ENCODE peak calls at places on chromosomes 1 and 21, in nine cellular contexts. K is sigmoid colon, A is stomach, F is A549, S is heart left ventricle, G is GM12892, Y is lower leg skin, N is upper lobe of left lung, L is suprapubic skin. M is an unnamed sample.

GRCh38 chr1:95467036-95467435 is 233.0 kb downstream of the RWDD3 start:
- DNase-seq in K (no peak), A (no peak), F (no peak), S (no peak), G (no peak), Y (no peak), N (no peak), L (no peak), M (no peak)

GRCh38 chr1:31007462-31007991 is 58.0 kb downstream of the PUM1 start:
- DNase-seq in K (no peak), A (no peak), F (no peak), S (no peak), G (no peak), Y (no peak), N (no peak), L (no peak), M (no peak)

GRCh38 chr1:229716064-229716463 is 90.0 kb downstream of the URB2 start:
- DNase-seq in K (no peak), A (no peak), F (no peak), S (no peak), G (no peak), Y (no peak), N (no peak), L (no peak), M (no peak)

GRCh38 chr1:26799479-26800133 is 11.9 kb downstream of the PIGV start:
- DNase-seq in K (peak), A (no peak), F (no peak), S (peak), G (no peak), Y (no peak), N (no peak), L (no peak), M (peak)

GRCh38 chr1:101854271-101854670 is 142.5 kb downstream of the OLFM3 start:
- DNase-seq in K (no peak), A (no peak), F (no peak), S (no peak), G (no peak), Y (no peak), N (no peak), L (no peak), M (no peak)

GRCh38 chr21:30251781-30252180 is 31.0 kb downstream of the KRTAP24-1 start:
- DNase-seq in K (no peak), A (no peak), F (no peak), S (no peak), G (no peak), Y (no peak), N (no peak), L (no peak), M (no peak)

GRCh38 chr21:46159390-46159789 is 4.0 kb upstream of the FTCD start:
- DNase-seq in K (peak), A (peak), F (no peak), S (no peak), G (no peak), Y (peak), N (peak), L (no peak), M (no peak)

GRCh38 chr1:84497631-84498278 is 8.4 kb upstream of the SPATA1 start:
- DNase-seq in K (no peak), A (no peak), F (no peak), S (no peak), G (no peak), Y (no peak), N (no peak), L (no peak), M (no peak)

GRCh38 chr1:110515041-110515440 is 3.9 kb downstream of the KCNA10 start:
- DNase-seq in K (no peak), A (no peak), F (no peak), S (no peak), G (no peak), Y (no peak), N (no peak), L (no peak), M (no peak)

DNA sequence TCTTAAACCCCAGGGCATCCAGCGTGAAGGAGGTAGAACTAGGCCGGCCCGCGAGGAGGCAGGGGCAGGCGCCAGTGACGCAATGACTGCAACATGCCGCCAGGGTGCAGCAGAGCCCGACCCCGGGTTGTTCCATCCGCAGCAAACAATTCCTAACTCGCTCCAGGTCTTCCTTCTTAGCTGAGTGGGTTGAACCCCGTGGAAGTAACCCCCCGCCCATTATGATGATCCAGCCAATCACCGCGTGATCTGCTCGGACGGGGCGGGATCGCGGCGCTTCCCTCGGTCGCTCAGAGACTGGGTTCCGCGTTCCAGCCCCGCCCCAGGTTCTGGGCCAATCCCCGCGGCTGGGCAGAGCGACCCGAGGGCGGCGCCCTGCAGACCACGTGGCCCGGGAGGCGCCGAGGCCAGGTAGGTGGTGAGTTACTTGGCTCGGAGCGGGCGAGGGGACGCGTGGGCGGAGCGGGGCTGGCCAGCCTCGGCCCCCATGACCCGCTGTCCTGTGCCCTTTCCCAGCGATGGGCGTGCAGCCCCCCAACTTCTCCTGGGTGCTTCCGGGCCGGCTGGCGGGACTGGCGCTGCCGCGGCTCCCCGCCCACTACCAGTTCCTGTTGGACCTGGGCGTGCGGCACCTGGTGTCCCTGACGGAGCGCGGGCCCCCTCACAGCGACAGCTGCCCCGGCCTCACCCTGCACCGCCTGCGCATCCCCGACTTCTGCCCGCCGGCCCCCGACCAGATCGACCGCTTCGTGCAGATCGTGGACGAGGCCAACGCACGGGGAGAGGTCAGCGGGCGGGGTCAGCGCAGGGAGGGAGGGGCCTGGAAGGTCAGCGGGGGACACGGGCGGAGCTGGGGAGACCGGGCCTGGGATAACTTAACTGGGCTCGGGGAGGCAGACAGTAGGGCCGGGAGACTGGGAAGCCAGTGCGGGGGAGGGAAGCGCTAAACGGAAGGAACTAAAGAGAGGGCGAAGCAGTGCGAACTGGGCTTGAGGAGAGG is at the start of gene DUSP23:
- DNase-seq in K (peak), A (peak), F (peak), S (peak), G (peak), Y (peak), N (peak), L (peak), M (peak)
- TF ChIP-seq POLR2A in K (peak), A (no peak), F (peak), S (peak), G (no peak), Y (no peak), N (peak), L (no peak), M (peak)

GRCh38 chr1:162633327-162633762 is 1.1 kb downstream of the DDR2 start:
- DNase-seq in K (no peak), A (no peak), F (no peak), S (no peak), G (no peak), Y (no peak), N (no peak), L (no peak), M (no peak)
- TF ChIP-seq POLR2A in K (peak), A (no peak), F (no peak), S (no peak), G (no peak), Y (no peak), N (no peak), L (no peak), M (no peak)

DNA sequence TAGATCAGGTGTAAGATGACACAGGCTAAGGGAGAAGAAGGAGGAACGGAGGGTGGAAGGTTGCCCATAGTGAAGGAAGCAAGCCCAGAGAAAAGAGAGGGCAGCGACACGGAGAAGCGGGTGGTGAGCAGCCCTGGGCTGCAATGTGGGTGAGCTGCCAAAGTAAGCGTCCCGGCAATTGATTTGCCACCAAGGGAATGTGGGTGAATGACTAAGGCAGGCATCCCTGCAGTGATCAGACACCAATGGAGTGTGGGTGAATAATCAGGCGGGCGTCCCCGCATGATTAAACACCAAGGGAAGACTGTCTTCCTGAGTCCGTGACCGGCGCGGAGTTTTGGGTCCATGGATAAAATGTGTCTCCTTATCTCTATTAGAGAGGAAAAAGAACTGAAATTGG is 79.6 kb downstream of the UCHL5 start:
- DNase-seq in K (no peak), A (no peak), F (no peak), S (no peak), G (no peak), Y (no peak), N (no peak), L (no peak), M (no peak)
- TF ChIP-seq POLR2A in K (no peak), A (no peak), F (no peak), S (no peak), G (no peak), Y (no peak), N (no peak), L (no peak), M (no peak)

GRCh38 chr1:77977989-77978292 is 931 bp downstream of the FUBP1 start:
- DNase-seq in K (no peak), A (no peak), F (no peak), S (no peak), G (no peak), Y (no peak), N (no peak), L (no peak), M (no peak)

GRCh38 chr1:77975907-77976306 is 3.0 kb downstream of the FUBP1 start:
- DNase-seq in K (no peak), A (no peak), F (no peak), S (no peak), G (no peak), Y (no peak), N (no peak), L (no peak), M (no peak)

GRCh38 chr1:77975386-77975785 is 3.5 kb downstream of the FUBP1 start:
- DNase-seq in K (no peak), A (no peak), F (no peak), S (no peak), G (no peak), Y (no peak), N (no peak), L (no peak), M (no peak)

GRCh38 chr1:77978293-77978968 is 441 bp downstream of the FUBP1 start:
- DNase-seq in K (peak), A (peak), F (peak), S (peak), G (peak), Y (no peak), N (peak), L (peak), M (peak)

DNA sequence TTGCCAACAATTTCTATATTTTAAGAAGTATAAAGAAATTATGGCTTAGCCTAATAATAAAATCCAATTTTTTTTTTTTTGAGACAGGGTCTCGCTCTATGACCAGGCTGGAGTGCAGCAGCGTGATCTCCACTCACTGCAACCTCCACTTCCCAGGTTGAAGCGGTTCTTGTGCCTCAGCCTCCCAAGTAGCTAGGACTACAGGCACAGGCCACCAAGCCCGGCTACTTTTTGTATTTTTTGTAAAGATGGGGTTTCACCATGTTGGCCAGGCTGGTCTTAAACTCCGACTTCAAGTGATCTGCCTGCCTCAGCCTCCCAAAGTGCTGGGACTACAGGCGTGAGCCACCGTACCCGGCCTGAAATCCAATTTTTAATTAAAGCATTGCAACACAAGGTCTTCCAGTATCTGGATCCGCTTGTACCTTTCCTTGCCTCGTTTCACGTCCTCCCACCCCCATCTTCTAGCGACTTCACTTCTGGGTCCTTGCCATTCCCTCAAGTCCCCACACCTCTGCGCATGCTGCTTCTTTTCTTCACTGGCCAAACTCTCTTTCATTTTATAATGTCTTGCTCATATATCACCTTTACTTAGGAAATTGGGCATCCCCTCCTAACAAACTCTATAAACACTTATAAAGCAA is 2.3 kb downstream of the FUBP1 start:
- DNase-seq in K (no peak), A (no peak), F (no peak), S (no peak), G (no peak), Y (no peak), N (no peak), L (no peak), M (no peak)
- TF ChIP-seq POLR2A in K (no peak), A (no peak), F (no peak), S (no peak), G (no peak), Y (no peak), N (no peak), L (no peak), M (no peak)

GRCh38 chr1:36482724-36483388 is at the start of gene CSF3R:
- DNase-seq in K (peak), A (no peak), F (no peak), S (peak), G (no peak), Y (no peak), N (no peak), L (no peak), M (no peak)
- TF ChIP-seq POLR2A in K (no peak), A (no peak), F (no peak), S (no peak), G (no peak), Y (no peak), N (no peak), L (no peak), M (no peak)

GRCh38 chr1:11805454-11806306 is at the start of the genes CLCN6 and MTHFR:
- DNase-seq in K (peak), A (peak), F (peak), S (peak), G (peak), Y (peak), N (peak), L (peak), M (peak)
- TF ChIP-seq POLR2A in K (peak), A (no peak), F (peak), S (peak), G (peak), Y (peak), N (peak), L (peak), M (peak)

GRCh38 chr1:155209373-155209721 is 852 bp downstream of the MTX1 start:
- DNase-seq in K (no peak), A (no peak), F (no peak), S (no peak), G (no peak), Y (no peak), N (no peak), L (no peak), M (no peak)
- TF ChIP-seq POLR2A in K (no peak), A (no peak), F (no peak), S (no peak), G (no peak), Y (no peak), N (no peak), L (no peak), M (no peak)

DNA sequence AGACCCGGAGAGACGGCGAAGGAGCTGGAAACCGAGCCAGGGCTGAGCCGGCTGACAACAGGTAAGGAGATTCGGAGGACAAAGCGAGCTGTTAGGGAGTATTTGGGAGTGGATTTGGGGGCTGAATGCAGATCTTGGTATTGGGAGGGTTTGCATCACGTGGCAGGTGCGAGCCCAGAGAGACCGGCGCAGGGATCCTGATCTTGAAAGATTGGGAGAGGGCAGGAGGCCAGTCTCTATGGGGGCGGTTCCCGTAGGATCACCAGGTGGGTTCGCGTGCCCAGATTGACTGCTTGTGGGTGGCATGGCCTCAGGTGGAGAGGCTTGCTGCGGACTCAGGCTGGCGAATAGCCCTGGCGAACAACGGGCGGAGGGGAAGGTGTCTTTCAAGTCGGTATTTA is 204 bp downstream of the CIART start:
- DNase-seq in K (no peak), A (no peak), F (no peak), S (no peak), G (no peak), Y (peak), N (peak), L (peak), M (no peak)
- TF ChIP-seq POLR2A in K (peak), A (no peak), F (no peak), S (no peak), G (no peak), Y (no peak), N (peak), L (no peak), M (peak)